ENCODE peak calls at places on chromosome 20, in five cellular contexts. C is NCI-H510A treated with DMSO at 0.1 percent for 48 hours, P is sigmoid colon, I is SIG-M5, L is NCI-H1105. X is an unnamed sample.

GRCh38 chr20:5073154-5074049 is 46.4 kb downstream of the PCNA start:
- DNase-seq in P (peak), L (no peak), C (peak), I (no peak), X (peak)

GRCh38 chr20:16714765-16715164 is 15.1 kb upstream of the SNRPB2 start:
- DNase-seq in I (no peak), P (no peak), C (no peak), L (no peak), X (no peak)

GRCh38 chr20:22339091-22339881 is 245.1 kb downstream of the FOXA2 start:
- DNase-seq in L (peak), P (no peak), C (peak), I (peak), X (no peak)

GRCh38 chr20:53581444-53582311 is 12.0 kb downstream of the ZNF217 start:
- DNase-seq in C (no peak), I (no peak), L (no peak), P (no peak), X (no peak)

GRCh38 chr20:4444404-4444803 is 277.3 kb upstream of the PRND start:
- DNase-seq in L (no peak), C (no peak), I (no peak), P (no peak), X (peak)

GRCh38 chr20:44166477-44166876 is 20.5 kb downstream of the JPH2 start:
- DNase-seq in I (no peak), P (no peak), L (no peak), C (no peak), X (no peak)

GRCh38 chr20:23086931-23087411 is 847 bp upstream of the CD93 start:
- DNase-seq in P (no peak), L (no peak), I (peak), C (no peak), X (no peak)

GRCh38 chr20:49450281-49450707 is 32.2 kb downstream of the KCNB1 start:
- DNase-seq in P (no peak), C (no peak), L (peak), I (no peak), X (no peak)

GRCh38 chr20:25496968-25497401 is 88.3 kb downstream of the NINL start:
- DNase-seq in I (no peak), C (no peak), L (no peak), P (no peak), X (peak)

GRCh38 chr20:62186887-62187866 is 4.3 kb downstream of the MTG2 start:
- DNase-seq in I (no peak), C (no peak), L (no peak), P (no peak), X (no peak)

GRCh38 chr20:49273696-49274277 is 4.1 kb downstream of the ZNFX1 start:
- DNase-seq in P (no peak), I (no peak), L (no peak), C (no peak), X (no peak)

GRCh38 chr20:53194310-53194709 is 222.2 kb downstream of the TSHZ2 start:
- DNase-seq in L (no peak), I (no peak), P (no peak), C (no peak), X (no peak)

GRCh38 chr20:63740501-63741353 is 1.2 kb downstream of the SLC2A4RG start:
- DNase-seq in I (peak), L (peak), P (peak), C (peak), X (peak)

GRCh38 chr20:61953789-61954125 is 111.9 kb downstream of the TAF4 start:
- DNase-seq in L (no peak), P (no peak), I (no peak), C (no peak), X (no peak)

GRCh38 chr20:50804453-50805348 is 9.8 kb downstream of the BCAS4 start:
- DNase-seq in L (no peak), P (no peak), C (no peak), I (no peak), X (no peak)